ENCODE peak calls at places on chromosomes 5 and 9, in six cellular contexts. F is K562, A is GM12892, K is HepG2, W is H1, V is GM12878. S is an unnamed sample.

GRCh38 chr5:177189965-177190364 is 56.4 kb downstream of the NSD1 start:
- DNase-seq in F (no peak), W (no peak), K (no peak), A (no peak), V (no peak), S (no peak)

GRCh38 chr5:14945021-14945420 is 73.4 kb upstream of the ANKH start:
- DNase-seq in F (no peak), A (no peak), K (no peak), V (no peak), W (no peak), S (no peak)

GRCh38 chr5:175698401-175699115 is 40.7 kb downstream of the HRH2 start:
- DNase-seq in W (no peak), K (no peak), F (no peak), V (no peak), A (no peak), S (no peak)

GRCh38 chr5:142129447-142129846 is 20.9 kb downstream of the NDFIP1 start:
- DNase-seq in F (no peak), A (no peak), K (no peak), W (no peak), V (no peak), S (no peak)

GRCh38 chr9:109409998-109410397 is 88.1 kb downstream of the PTPN3 start:
- DNase-seq in W (peak), A (no peak), F (peak), K (no peak), V (no peak), S (no peak)

GRCh38 chr9:33818167-33818831 is 1.3 kb downstream of the UBE2R2 start:
- DNase-seq in A (peak), V (no peak), F (no peak), K (peak), W (no peak), S (no peak)

GRCh38 chr5:76855961-76856360 is 6.1 kb downstream of the S100Z start:
- DNase-seq in A (no peak), F (peak), W (no peak), K (no peak), V (no peak), S (no peak)

GRCh38 chr5:146732966-146733365 is 145.6 kb downstream of the PPP2R2B start:
- DNase-seq in K (no peak), W (no peak), V (no peak), A (no peak), F (no peak), S (no peak)

GRCh38 chr5:127133071-127133470 is 59.8 kb upstream of the C5orf63 start:
- DNase-seq in V (no peak), W (no peak), K (no peak), F (no peak), A (no peak), S (no peak)

GRCh38 chr5:33772276-33772990 is 119.4 kb downstream of the ADAMTS12 start:
- DNase-seq in A (no peak), W (no peak), F (no peak), V (no peak), K (no peak), S (no peak)

GRCh38 chr5:179311091-179311470 is 34.2 kb downstream of the ADAMTS2 start:
- DNase-seq in K (no peak), V (no peak), W (no peak), A (no peak), F (no peak), S (no peak)

GRCh38 chr9:89680547-89681467 is 76.0 kb downstream of the GADD45G start:
- DNase-seq in K (no peak), A (no peak), W (no peak), F (no peak), V (no peak), S (no peak)

DNA sequence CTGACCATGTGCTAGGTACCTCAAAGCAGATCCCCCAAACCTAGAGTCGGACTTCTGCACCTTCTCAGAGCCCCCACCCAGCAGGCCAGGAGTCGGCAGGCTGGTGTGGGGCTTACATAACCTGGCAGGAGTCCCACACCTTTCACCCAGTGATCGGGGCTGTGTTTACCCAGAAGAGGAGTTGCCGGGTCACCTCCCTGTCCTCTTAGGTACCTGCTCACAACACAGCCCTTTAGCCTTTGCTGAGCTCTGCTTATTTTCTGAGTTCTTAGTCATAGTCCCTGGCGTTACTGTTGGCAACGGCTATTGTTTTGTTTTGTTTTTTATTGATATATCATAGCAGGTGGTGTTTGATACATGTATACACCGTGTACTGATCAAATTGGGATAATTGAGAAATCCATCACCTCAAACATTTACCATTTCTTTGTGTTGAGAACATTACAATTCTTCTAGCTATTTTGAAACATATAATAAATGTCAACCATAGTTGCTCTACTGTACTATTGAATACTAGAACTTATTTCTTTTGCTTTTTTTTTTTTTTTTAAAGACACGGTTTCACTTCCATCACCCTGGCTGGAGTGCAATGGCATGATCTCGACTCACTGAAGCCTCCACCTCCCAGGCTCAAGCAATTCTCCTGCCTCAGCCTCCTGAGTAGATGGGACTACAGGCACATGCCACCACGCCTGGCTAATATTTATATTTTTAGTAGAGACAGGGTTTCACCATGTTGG is 10.4 kb upstream of the EEIG1 start:
- DNase-seq in V (no peak), F (no peak), K (peak), W (no peak), A (no peak), S (no peak)
- TF ChIP-seq POLR2A in V (no peak), F (no peak), K (no peak), W (no peak), A (no peak), S (no peak)

DNA sequence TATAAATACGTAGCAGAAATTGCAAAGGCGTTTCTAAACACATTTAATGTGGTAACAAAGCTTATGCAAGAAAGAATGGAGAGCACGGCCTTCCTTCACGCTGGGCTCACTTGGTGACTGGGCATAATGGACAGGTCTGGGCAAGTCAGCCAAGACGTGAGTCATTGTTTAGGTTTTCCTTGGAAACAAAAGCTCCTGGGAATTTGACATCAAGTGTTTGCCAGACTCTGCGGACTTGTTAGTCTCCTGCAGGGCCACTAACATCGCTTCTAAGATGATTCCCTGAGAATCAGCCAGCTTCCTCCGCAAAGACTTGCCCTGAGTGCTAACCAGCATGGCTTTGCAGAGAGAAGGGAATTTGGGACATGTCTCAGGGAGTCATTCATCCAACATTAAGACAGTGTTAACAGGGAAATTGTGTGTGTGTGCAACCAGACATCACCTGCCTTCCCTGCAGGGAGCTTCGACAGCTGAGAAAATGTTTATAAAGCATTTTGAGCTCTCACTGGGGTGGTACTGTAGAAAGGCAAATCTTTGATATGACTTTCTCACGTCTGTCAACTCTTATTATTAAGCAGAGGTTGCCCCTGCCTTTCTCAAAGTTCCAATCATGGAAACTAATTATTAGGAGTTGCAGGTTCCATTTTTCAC is 182.5 kb downstream of the NTRK2 start:
- DNase-seq in F (no peak), W (peak), K (no peak), V (no peak), A (no peak), S (no peak)
- TF ChIP-seq TAF1 in F (no peak), W (no peak), K (no peak), V (no peak), A (no peak), S (no peak)

GRCh38 chr9:136656339-136656738 is 6.4 kb upstream of the EGFL7 start:
- DNase-seq in W (no peak), V (no peak), K (no peak), F (no peak), A (no peak), S (no peak)

GRCh38 chr9:136657975-136658848 is 4.5 kb upstream of the EGFL7 start:
- DNase-seq in K (no peak), A (no peak), F (no peak), V (no peak), W (no peak), S (no peak)

GRCh38 chr9:136658849-136659535 is 3.7 kb upstream of the EGFL7 start:
- DNase-seq in F (no peak), K (no peak), A (no peak), W (no peak), V (no peak), S (no peak)

GRCh38 chr9:136655244-136656225 is 7.2 kb upstream of the EGFL7 start:
- DNase-seq in W (no peak), K (no peak), F (no peak), A (no peak), V (no peak), S (no peak)

DNA sequence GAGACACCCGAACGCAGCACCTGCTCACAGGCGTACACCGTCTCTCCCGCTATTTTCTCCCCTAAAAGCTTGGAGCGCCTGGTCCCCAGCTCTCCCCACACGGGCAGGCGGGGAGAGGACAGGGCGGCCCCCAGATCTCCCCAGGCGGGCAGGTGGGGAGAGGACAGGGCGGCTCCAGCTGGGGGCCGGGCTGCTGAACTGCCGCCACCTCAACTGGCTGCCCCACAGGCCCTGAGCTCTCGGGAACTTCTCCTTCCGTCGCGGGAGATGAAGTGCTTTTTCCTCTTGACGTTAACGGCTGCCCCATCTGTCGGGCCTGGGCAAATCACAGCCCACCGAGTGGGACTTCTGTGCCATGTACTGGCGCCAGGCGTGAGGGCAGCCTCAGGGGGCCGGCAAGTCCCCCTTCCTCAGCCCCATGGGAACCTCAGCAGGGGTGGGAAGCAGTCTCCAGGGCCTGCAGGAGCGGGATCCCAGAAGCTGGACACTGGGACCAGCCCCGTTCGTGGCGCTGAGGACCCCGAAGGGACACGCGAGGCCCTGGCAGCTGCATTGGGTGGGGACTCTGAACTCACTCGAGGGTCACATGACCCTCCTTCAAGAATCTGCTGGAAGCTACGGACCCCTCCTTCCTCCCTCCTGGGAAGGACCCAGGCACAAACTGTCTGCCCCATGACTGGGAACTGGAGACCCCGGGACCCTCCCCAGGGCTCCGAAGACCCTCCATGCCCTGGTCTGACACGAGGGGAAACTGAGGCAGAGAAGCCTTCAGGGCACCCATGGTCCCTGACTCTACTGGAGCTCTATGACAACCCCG is 5.7 kb upstream of the EGFL7 start:
- DNase-seq in V (no peak), K (no peak), A (no peak), F (no peak), W (no peak), S (no peak)
- TF ChIP-seq POLR2A in V (no peak), K (no peak), A (no peak), F (no peak), W (no peak), S (no peak)

GRCh38 chr5:67971223-67971830 is 244.2 kb upstream of the PIK3R1 start:
- DNase-seq in F (no peak), V (no peak), W (no peak), K (peak), A (no peak), S (no peak)

GRCh38 chr5:67972027-67972822 is 243.3 kb upstream of the PIK3R1 start:
- DNase-seq in F (no peak), A (no peak), V (no peak), W (no peak), K (no peak), S (no peak)

GRCh38 chr5:67974054-67974453 is 241.5 kb upstream of the PIK3R1 start:
- DNase-seq in K (no peak), V (no peak), W (no peak), F (no peak), A (no peak), S (no peak)

DNA sequence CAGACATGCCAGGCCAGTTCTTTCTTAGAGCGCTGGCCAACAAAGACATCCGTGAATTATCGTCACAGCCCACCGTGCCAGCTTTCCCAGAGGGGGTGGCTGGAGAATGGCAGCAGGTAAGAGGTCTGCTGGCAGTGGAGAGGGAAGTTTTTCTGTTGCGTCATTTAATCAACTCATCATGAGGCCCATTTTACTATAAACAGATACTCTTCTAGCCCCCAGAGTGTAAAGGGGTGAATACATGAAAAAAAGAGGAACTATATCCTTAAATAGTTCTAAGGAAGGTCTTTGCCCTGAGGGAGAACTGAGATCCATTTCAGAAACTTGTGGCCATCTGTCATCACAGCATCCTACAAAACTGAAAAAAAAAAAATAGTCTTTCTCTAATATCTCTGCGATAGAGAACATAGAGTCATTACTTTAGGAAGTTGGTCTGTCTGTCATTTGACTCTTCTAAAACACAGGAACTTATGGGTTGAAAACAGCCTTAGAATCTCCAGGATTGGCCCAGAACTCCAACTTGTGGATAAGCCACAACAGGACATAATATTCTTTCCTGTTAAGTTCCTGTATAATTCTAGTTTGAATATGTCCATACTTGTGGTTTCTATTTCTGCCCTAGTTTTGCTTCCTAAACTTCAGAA is 238.6 kb upstream of the PIK3R1 start:
- DNase-seq in W (no peak), V (no peak), A (no peak), K (no peak), F (no peak), S (no peak)
- TF ChIP-seq TAF1 in W (no peak), V (no peak), A (no peak), K (no peak), F (no peak), S (no peak)

GRCh38 chr5:13921573-13921972 is 22.9 kb downstream of the DNAH5 start:
- DNase-seq in K (no peak), F (no peak), V (no peak), A (no peak), W (no peak), S (no peak)
- TF ChIP-seq POLR2A in K (no peak), F (no peak), V (no peak), A (no peak), W (no peak), S (no peak)

DNA sequence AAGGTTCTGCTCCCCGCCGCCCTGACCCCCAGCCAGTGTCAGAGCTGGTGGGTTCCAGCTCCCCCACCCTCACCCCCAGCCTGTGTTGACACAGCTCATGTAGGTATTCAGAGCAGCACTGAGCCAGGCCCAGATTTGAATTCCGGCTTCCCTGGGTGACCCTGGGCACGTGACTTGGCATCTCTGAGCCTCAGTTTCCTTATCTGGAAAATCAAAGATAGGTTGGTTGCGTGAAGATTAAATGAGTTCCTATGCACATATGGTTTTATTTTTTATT is 42.0 kb downstream of the HMCN2 start:
- DNase-seq in W (no peak), F (no peak), V (no peak), A (no peak), K (no peak), S (no peak)
- TF ChIP-seq TAF1 in W (no peak), F (no peak), V (no peak), A (no peak), K (no peak), S (no peak)

DNA sequence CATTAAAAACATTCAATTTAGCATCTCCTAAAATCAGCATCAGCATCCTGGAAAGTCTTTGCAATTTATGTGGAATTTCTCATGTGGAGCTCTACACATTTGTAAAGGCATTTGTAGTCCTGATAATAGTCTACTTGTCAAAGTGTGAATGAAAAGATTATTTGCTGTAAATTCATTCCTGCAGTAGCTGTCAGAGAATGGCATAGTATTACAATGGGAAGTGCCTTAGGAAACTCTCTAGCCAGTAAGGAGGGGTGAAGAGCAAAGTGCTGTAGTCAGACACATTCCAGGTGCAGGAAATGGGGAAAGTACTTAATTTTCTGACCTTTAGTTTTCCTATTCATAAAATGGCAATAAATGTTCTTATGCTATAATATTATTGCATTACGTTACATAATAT is 627.9 kb downstream of the KCTD16 start:
- DNase-seq in K (no peak), A (no peak), W (no peak), F (no peak), V (no peak), S (no peak)
- TF ChIP-seq POLR2A in K (no peak), A (no peak), W (no peak), F (no peak), V (no peak), S (no peak)

DNA sequence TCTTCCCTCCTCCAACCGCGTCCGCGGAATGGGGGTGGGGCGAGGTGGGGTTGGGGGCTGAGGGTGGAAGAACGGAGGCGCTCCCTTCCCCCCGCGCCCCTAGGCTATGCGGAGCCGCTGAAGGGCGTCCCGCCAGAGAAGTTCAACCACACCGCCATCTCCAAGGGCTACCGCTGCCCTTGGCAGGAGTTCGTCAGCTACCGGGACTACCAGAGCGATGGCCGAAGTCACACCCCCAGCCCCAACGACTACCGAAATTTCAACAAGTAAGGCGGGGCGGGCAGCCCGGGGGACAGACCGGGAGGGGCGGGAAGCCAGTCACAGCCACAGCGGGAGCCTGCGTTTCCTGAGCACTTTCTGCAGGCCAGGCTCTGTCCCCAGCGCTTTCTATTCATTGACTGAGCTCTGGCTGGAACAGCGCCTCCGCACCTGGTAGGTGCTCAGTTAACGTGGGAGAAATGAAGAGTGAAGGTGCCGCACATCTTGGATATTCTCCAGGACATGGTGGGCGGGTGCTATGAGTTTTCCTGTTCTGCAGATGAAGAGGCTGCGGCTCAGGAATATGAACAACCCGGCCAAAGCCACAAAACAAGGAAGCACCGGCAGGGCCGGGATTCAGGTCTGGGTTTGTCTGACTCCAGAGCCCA is 11.3 kb downstream of the MYOZ3 start:
- DNase-seq in F (no peak), K (no peak), A (no peak), V (no peak), W (peak), S (no peak)
- TF ChIP-seq TAF1 in F (no peak), K (no peak), A (no peak), V (no peak), W (no peak), S (no peak)